ENCODE peak calls at places on chromosome 10, in five cellular contexts. O is GM12878, H is A549, E is WTC11, Y is K562. G is an unnamed sample.

GRCh38 chr10:103852189-103852711 is 3.1 kb downstream of the SH3PXD2A start:
- DNase-seq in O (no peak), H (no peak), E (no peak), Y (no peak), G (no peak)

GRCh38 chr10:49177391-49178355 is 10.5 kb downstream of the TMEM273 start:
- DNase-seq in O (peak), H (peak), E (no peak), Y (peak), G (peak)

GRCh38 chr10:31075434-31075833 is 43.8 kb upstream of the ZNF438 start:
- DNase-seq in O (no peak), H (peak), E (no peak), Y (no peak), G (no peak)

GRCh38 chr10:1609596-1609995 is 127.7 kb downstream of the ADARB2 start:
- DNase-seq in O (no peak), H (no peak), E (no peak), Y (no peak), G (no peak)

GRCh38 chr10:30865141-30865926 is 166.3 kb downstream of the ZNF438 start:
- DNase-seq in O (no peak), H (no peak), E (no peak), Y (no peak), G (no peak)

GRCh38 chr10:104472957-104473745 is 119.5 kb downstream of the CFAP58 start:
- DNase-seq in O (no peak), H (no peak), E (no peak), Y (no peak), G (no peak)

GRCh38 chr10:38050212-38050611 is 39.7 kb downstream of the ZNF33A start:
- DNase-seq in O (no peak), H (no peak), E (no peak), Y (no peak), G (no peak)

GRCh38 chr10:32125023-32125422 is 68.8 kb upstream of the KIF5B start:
- DNase-seq in O (no peak), H (no peak), E (no peak), Y (no peak), G (peak)

GRCh38 chr10:114356786-114357588 is 47.3 kb downstream of the AFAP1L2 start:
- DNase-seq in O (no peak), H (no peak), E (no peak), Y (no peak), G (no peak)

GRCh38 chr10:101611506-101611905 is 23.4 kb downstream of the DPCD start:
- DNase-seq in O (no peak), H (no peak), E (no peak), Y (no peak), G (no peak)

GRCh38 chr10:98340946-98341345 is 73.0 kb upstream of the LOXL4 start:
- DNase-seq in O (no peak), H (no peak), E (no peak), Y (no peak), G (no peak)

GRCh38 chr10:75396861-75397570 is 4.5 kb downstream of the ZNF503 start:
- DNase-seq in O (no peak), H (no peak), E (peak), Y (no peak), G (no peak)

GRCh38 chr10:79415736-79416577 is 29.5 kb downstream of the ZCCHC24 start:
- DNase-seq in O (no peak), H (no peak), E (no peak), Y (peak), G (no peak)

GRCh38 chr10:104413528-104413927 is 59.9 kb downstream of the CFAP58 start:
- DNase-seq in O (no peak), H (no peak), E (no peak), Y (no peak), G (no peak)

GRCh38 chr10:44959243-44960097 is at the start of gene RASSF4:
- DNase-seq in O (no peak), H (peak), E (peak), Y (peak), G (peak)

GRCh38 chr10:62373995-62374861 is at the start of gene ZNF365:
- DNase-seq in O (no peak), H (peak), E (peak), Y (no peak), G (no peak)

GRCh38 chr10:5776881-5777197 is 36.4 kb downstream of the GDI2 start:
- DNase-seq in O (no peak), H (no peak), E (no peak), Y (no peak), G (no peak)

GRCh38 chr10:69491611-69492010 is 40.3 kb downstream of the TSPAN15 start:
- DNase-seq in O (no peak), H (no peak), E (no peak), Y (no peak), G (no peak)

GRCh38 chr10:84789050-84789449 is 460.7 kb downstream of the CCSER2 start:
- DNase-seq in O (no peak), H (no peak), E (no peak), Y (no peak), G (no peak)

GRCh38 chr10:36349445-36350063 is 707.5 kb upstream of the FZD8 start:
- DNase-seq in O (no peak), H (no peak), E (no peak), Y (no peak), G (no peak)

GRCh38 chr10:86019141-86019540 is 347.5 kb downstream of the GRID1 start:
- DNase-seq in O (no peak), H (no peak), E (no peak), Y (no peak), G (no peak)

GRCh38 chr10:21138769-21139324 is 241.7 kb upstream of the NEBL start:
- DNase-seq in O (no peak), H (no peak), E (no peak), Y (no peak), G (no peak)

GRCh38 chr10:132742837-132743194 is 43.1 kb downstream of the NKX6-2 start:
- DNase-seq in O (no peak), H (no peak), E (no peak), Y (no peak), G (no peak)

GRCh38 chr10:78756604-78757442 is 311.9 kb upstream of the ZMIZ1 start:
- DNase-seq in O (no peak), H (peak), E (no peak), Y (no peak), G (peak)

GRCh38 chr10:101941871-101942270 is 98.3 kb upstream of the KCNIP2 start:
- DNase-seq in O (no peak), H (no peak), E (no peak), Y (no peak), G (no peak)

GRCh38 chr10:61952028-61952638 is 50.6 kb downstream of the ARID5B start:
- DNase-seq in O (no peak), H (no peak), E (no peak), Y (no peak), G (no peak)

GRCh38 chr10:129641982-129642381 is 174.9 kb downstream of the MGMT start:
- DNase-seq in O (no peak), H (no peak), E (no peak), Y (no peak), G (no peak)

GRCh38 chr10:123016228-123016627 is 7.4 kb downstream of the ACADSB start:
- DNase-seq in O (no peak), H (no peak), E (no peak), Y (no peak), G (no peak)

GRCh38 chr10:110802551-110803238 is 69.0 kb upstream of the PDCD4 start:
- DNase-seq in O (peak), H (no peak), E (no peak), Y (no peak), G (peak)

GRCh38 chr10:56359837-56360236 is 1.2 kb downstream of the ZWINT start:
- DNase-seq in O (no peak), H (no peak), E (no peak), Y (no peak), G (no peak)

GRCh38 chr10:78304091-78305045 is 270.7 kb downstream of the RPS24 start:
- DNase-seq in O (no peak), H (no peak), E (no peak), Y (no peak), G (no peak)

GRCh38 chr10:7111574-7111973 is 299.3 kb downstream of the SFMBT2 start:
- DNase-seq in O (no peak), H (no peak), E (no peak), Y (no peak), G (no peak)

GRCh38 chr10:9602930-9603459 is 1414.7 kb upstream of the CELF2 start:
- DNase-seq in O (no peak), H (no peak), E (no peak), Y (no peak), G (no peak)

GRCh38 chr10:14585287-14586193 is 189.2 kb downstream of the FAM107B start:
- DNase-seq in O (no peak), H (no peak), E (no peak), Y (no peak), G (peak)

GRCh38 chr10:63209703-63210102 is 76.6 kb downstream of the NRBF2 start:
- DNase-seq in O (no peak), H (no peak), E (no peak), Y (no peak), G (no peak)

GRCh38 chr10:13311177-13311575 is 11.3 kb upstream of the PHYH start:
- DNase-seq in O (no peak), H (no peak), E (no peak), Y (no peak), G (no peak)

GRCh38 chr10:15868006-15868405 is 7.7 kb upstream of the MINDY3 start:
- DNase-seq in O (no peak), H (no peak), E (no peak), Y (no peak), G (no peak)

GRCh38 chr10:126803394-126803793 is 101.8 kb upstream of the DOCK1 start:
- DNase-seq in O (no peak), H (no peak), E (no peak), Y (no peak), G (no peak)

GRCh38 chr10:126804396-126804795 is 100.8 kb upstream of the DOCK1 start:
- DNase-seq in O (no peak), H (no peak), E (no peak), Y (no peak), G (no peak)

DNA sequence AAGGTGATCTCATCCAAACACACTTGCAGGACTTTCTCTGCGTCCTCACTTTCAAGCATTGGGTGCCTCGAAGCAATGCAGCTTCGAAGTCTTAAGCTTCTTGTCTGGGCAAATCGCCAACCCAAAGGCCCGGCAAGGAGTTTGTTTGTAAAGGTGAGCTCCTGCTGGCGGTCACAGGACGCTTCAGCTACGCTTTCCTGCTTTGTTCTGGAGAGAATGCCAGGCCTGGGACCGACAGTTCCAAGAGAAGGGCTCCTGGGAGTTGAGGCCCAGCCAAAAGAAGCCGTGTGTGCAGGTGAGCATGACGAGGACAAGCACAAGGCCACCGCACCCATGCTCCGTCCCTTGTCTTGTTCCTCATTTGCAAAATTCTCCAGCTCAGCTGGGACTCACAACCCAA is 106.6 kb upstream of the DOCK1 start:
- DNase-seq in O (no peak), H (peak), E (no peak), Y (no peak), G (no peak)
- TF ChIP-seq ESRRA in O (no peak), H (no peak), E (no peak), Y (no peak), G (no peak)

DNA sequence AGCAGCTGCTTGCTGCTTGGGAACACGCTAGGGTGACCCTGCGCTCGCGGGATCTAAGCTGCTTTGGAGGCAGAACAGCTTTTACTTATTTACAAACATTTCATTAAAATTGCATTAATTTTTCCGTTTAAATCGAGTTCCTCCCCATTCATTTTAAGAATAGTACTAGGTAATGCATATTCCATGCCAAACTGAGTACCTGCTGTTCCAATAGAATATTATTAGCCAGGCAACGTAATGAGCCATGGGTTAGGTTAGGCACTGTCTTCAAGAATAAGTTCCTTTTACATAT is 860 bp downstream of the EXOC6 start:
- DNase-seq in O (no peak), H (no peak), E (no peak), Y (no peak), G (no peak)
- TF ChIP-seq ESRRA in O (no peak), H (no peak), E (no peak), Y (no peak), G (no peak)

DNA sequence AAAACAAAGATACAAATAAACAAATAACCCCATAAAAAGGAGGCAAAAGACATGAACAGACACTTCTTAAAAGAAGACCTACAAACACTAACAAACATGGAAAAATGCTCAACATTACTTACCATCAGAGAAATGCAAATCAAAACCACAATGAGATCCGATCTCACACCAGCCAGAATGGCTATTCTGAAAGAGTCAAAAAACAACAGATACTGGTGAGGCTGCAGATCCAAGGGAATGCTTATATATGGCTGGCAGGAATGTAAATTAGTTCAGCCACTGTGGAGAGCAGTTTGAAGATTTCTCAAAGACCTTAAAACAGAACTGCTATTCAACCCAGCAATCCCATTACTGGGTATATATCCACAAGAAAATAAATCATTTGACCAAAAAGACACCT is 80.4 kb upstream of the NRP1 start:
- DNase-seq in O (no peak), H (no peak), E (no peak), Y (no peak), G (no peak)
- TF ChIP-seq ESRRA in O (no peak), H (no peak), E (no peak), Y (no peak), G (no peak)

DNA sequence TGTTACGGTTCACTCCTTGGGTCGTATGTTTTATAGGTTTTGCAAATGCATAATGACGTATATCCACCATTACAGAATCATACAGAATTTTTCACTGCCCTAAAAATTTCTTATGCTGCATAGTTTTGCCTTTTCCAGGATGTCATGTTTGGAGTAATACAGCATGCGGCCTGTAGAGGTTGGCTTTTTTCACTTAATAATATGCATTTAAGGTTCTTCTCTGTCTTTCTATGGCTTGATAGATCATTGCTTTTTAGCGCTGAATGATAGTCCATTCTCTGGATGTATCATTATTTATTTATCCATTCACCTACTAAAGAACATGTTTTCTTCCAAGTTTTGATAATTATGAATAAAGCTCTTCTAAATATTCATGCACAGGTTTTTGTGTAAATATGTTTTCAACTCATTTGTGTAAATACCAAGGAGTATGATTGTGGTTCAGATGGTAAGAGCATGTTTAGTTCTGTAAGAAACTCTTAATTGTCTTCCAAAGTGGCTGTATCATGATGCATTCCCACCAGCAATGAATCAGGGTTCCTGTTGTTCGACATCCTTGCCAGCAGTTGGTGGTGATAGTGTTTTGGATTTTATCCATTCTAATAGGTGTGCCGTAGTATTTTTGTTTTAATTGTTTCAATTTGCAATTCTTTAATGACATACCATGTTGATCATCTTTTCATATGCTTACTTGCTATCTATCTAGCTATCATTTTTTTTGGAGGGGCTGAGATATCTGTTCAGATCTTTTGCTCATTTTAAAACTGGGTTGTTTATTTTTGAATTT is 531.2 kb upstream of the GHITM start:
- DNase-seq in O (no peak), H (no peak), E (no peak), Y (no peak), G (no peak)
- TF ChIP-seq ESRRA in O (no peak), H (no peak), E (no peak), Y (no peak), G (no peak)

DNA sequence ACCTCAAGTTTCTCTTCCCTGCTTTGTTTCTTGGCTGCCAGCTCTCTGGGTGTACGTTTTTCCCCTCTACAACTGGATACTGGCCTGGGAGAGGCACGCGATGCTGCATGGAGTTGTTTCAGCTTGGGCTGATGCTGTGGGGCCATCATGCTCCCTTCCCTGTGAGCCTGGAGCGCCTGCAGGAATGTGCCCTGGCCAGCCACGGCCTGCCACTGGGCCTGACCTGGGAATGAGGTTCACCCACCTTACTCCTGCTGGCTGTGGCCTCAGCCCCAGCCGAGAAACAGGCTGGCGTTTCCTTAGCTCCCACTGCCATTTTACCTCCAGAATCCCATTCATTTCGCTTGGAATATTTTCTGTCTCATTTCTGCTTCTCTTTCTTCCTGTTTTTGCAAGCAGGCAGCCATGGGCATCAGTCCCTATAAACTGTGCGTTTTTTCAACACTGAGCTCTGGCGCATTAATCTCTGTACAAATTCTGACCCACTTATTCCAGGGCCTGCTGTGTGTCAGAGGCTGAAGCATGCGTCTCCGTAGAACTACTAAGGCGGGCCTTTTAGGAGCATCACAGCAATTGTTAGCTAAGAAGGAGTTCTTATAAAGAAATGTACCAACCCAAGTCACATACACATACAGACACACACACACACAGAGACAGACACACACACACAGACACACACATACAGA is 57.9 kb downstream of the GATA3 start:
- DNase-seq in O (no peak), H (no peak), E (no peak), Y (no peak), G (no peak)
- TF ChIP-seq ESRRA in O (no peak), H (no peak), E (no peak), Y (no peak), G (no peak)

GRCh38 chr10:68434657-68435056 is 27.6 kb upstream of the RUFY2 start:
- DNase-seq in O (no peak), H (no peak), E (no peak), Y (no peak), G (no peak)
- TF ChIP-seq ESRRA in O (no peak), H (no peak), E (no peak), Y (no peak), G (no peak)

DNA sequence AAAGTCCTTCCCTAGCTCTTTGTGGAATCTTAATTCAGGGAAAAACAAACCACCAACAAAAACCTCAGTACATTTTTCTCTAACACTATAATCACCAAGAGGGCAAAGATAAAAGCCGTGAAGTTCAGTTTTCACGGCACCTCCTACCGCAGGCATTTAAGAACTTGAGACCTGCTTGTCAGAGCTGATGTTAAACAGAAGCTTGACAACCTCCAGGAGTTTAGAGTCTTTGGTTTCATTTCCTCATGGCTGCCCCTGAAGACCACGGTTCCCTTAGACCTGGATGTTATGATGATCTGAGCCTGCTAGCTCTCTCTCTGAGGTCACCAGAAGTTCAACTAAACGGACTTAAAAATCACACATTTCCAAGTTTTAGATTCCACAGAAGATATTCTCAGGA is 258.1 kb downstream of the GFRA1 start:
- DNase-seq in O (no peak), H (no peak), E (no peak), Y (no peak), G (no peak)
- TF ChIP-seq ESRRA in O (no peak), H (no peak), E (no peak), Y (no peak), G (no peak)

G was measured in HepG2.